ENCODE peak calls at places on chromosomes 5 and 9, in ten cellular contexts. G is prostate gland, H is thyroid gland, E is IMR-90, Z is K562, Q is spleen, X is right lobe of liver, O is sigmoid colon, N is A549, S is uterus. Y is an unnamed sample.

GRCh38 chr5:104452554-104452953 is 890.0 kb upstream of the NUDT12 start:
- DNase-seq in E (no peak), Q (no peak), G (no peak), X (no peak), N (no peak), H (no peak), O (no peak), S (no peak), Z (no peak), Y (no peak)

GRCh38 chr5:76365558-76365957 is 37.5 kb upstream of the IQGAP2 start:
- DNase-seq in N (no peak), O (no peak), H (no peak), X (no peak), Z (no peak), G (no peak), E (no peak), S (no peak), Q (no peak), Y (no peak)

GRCh38 chr9:75892168-75892901 is 1.9 kb downstream of the PCSK5 start:
- DNase-seq in N (peak; percentile 22), Q (no peak), H (peak; percentile 46), E (no peak), S (peak; percentile 40), Z (no peak), G (peak; percentile 14), O (peak; percentile 71), X (no peak), Y (peak; percentile 81)

GRCh38 chr5:1391691-1392090 is 46.8 kb upstream of the CLPTM1L start:
- DNase-seq in Z (no peak), G (no peak), Q (no peak), O (no peak), H (no peak), X (peak; percentile 48), S (no peak), E (no peak), N (no peak), Y (no peak)

GRCh38 chr9:92992549-92992948 is 45.2 kb downstream of the FGD3 start:
- DNase-seq in N (no peak), X (no peak), Q (no peak), E (no peak), G (no peak), O (no peak), H (no peak), Z (no peak), S (no peak), Y (no peak)

GRCh38 chr9:96317335-96317980 is 15.5 kb upstream of the HSD17B3 start:
- DNase-seq in N (peak; percentile 69), O (peak; percentile 70), H (peak; percentile 59), Z (peak; percentile 72), X (no peak), E (peak; percentile 70), Q (peak; percentile 77), S (peak; percentile 36), G (peak; percentile 32), Y (peak; percentile 80)

GRCh38 chr9:83511051-83511450 is 27.1 kb downstream of the FRMD3 start:
- DNase-seq in G (no peak), E (no peak), N (no peak), Q (no peak), X (no peak), Z (no peak), O (no peak), S (no peak), H (peak; percentile 49), Y (no peak)

GRCh38 chr9:33445941-33446506 is 1.4 kb downstream of the AQP3 start:
- DNase-seq in G (no peak), X (no peak), E (no peak), Z (peak; percentile 80), Q (no peak), O (no peak), H (no peak), N (no peak), S (no peak), Y (no peak)

DNA sequence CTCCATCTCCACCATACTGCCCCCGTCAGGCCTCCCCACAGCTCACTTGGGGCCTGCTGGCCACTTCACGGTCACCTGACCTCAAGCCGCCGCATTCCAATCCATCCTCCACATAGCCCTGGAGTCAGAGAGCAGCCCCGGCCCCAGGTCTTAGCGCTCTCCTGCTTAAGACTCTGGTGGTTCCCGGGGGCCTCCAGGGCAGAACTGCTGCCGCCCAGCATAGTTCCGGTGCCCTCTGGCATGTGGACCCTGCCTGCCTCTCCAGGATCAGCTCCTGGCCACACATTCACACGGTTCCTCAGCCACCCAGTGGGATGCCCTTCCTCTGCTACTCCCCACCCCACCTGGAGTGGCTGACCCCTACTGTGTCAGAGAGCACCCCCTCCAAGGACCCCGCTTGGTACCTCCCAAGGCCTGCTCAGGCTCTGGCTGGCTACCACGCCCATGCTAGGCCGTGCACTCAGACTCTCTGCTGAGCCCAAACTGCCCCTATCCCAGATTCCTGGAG is 8.7 kb downstream of the PHYKPL start:
- DNase-seq in Z (no peak), S (no peak), X (peak; percentile 49), E (no peak), O (no peak), H (peak; percentile 82), G (no peak), N (no peak), Q (peak; percentile 64), Y (no peak)
- TF ChIP-seq POLR2A in Z (no peak), S (no peak), X (no peak), E (no peak), O (no peak), H (no peak), G (no peak), N (no peak), Q (no peak), Y (no peak)

DNA sequence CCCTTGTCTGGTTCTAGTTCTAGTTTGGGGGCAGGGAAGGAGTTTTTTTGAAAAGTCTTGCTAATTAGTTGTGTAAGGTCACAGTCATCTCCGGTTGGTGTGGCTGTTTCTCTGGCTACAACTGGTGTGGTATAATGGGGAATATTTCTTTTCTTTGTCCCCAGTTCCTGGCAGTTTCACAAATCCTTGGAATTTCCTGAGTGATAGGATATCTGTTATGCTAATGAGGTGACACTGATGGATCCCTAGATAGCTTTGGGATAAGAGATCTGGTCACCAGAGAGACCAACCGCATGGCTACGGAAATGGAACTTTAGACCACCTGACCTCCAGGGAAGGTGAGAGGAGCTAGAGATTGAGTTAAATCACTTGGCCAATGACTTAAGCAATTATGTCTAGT is 494.6 kb downstream of the ARHGEF28 start:
- DNase-seq in H (no peak), O (no peak), Q (no peak), E (no peak), Z (no peak), S (no peak), X (no peak), G (no peak), N (no peak), Y (no peak)
- H3K27ac ChIP-seq in H (no peak overlapping the region), O (no peak overlapping the region), Q (no peak overlapping the region), E (no peak overlapping the region), Z (no peak overlapping the region), S (no peak overlapping the region), X (no peak overlapping the region), G (no peak overlapping the region), N (no peak overlapping the region), Y (no peak overlapping the region)

GRCh38 chr5:132487095-132487428 is 3.5 kb downstream of the IRF1 start:
- DNase-seq in S (peak; percentile 12), N (no peak), X (no peak), G (no peak), Q (no peak), O (peak; percentile 50), H (no peak), E (no peak), Z (no peak), Y (no peak)

GRCh38 chr5:132487841-132488555 is 2.6 kb downstream of the IRF1 start:
- DNase-seq in E (no peak), X (no peak), S (peak; percentile 12), G (no peak), H (no peak), Z (no peak), O (peak; percentile 57), Q (peak; percentile 77), N (no peak), Y (peak; percentile 13)

GRCh38 chr5:132485641-132486317 is 4.8 kb downstream of the IRF1 start:
- DNase-seq in S (peak; percentile 13), O (peak; percentile 46), N (no peak), Z (no peak), G (no peak), H (no peak), Q (peak; percentile 80), X (no peak), E (no peak), Y (peak; percentile 4)

GRCh38 chr5:132488590-132488989 is 2.0 kb downstream of the IRF1 start:
- DNase-seq in G (no peak), N (no peak), H (no peak), Q (no peak), O (no peak), S (no peak), X (no peak), E (no peak), Z (no peak), Y (no peak)

DNA sequence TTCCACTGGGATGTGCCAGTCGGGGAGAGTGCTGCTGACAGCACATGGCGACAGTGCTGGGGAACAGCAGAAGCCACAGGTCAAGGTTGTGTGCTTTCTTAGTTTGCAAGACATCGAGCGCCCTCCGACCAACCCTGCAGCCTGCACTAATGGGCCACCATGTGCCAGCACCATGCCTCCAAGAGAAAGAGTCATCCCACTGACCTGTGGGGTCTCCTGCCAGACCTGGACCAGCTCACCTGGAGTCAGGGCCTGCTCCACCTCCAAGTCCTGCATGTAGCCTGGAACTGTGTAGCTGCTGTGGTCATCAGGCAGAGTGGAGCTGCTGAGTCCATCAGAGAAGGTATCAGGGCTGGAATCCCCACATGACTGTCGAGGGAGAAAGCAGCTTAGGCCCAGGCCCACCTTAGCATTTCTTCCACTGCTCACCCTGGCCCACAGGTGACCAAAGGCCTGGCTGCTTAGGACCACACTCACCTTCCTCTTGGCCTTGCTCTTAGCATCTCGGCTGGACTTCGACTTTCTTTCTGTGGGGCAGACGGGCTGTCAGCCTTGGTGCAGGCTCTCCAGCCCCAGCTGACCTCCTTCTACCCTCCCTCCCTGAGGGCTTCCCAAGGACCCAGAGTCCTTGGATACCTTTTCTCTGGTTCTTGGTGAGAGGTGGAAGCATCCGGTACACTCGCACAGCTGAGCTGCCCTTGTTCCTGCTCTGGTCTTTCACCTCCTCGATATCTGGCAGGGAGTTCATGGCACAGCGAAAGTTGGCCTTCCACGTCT is 4.1 kb downstream of the IRF1 start:
- DNase-seq in E (no peak), Z (no peak), S (peak; percentile 14), H (no peak), N (no peak), Q (no peak), X (no peak), O (peak; percentile 56), G (no peak), Y (peak; percentile 13)
- H3K4me3 ChIP-seq in E (no peak overlapping the region), Z (no peak overlapping the region), S (no peak overlapping the region), H (no peak overlapping the region), N (no peak overlapping the region), Q (peak overlapping the region; percentile 93), X (no peak overlapping the region), O (no peak overlapping the region), G (no peak overlapping the region), Y (no peak overlapping the region)

GRCh38 chr9:135909371-135909770 is 2.0 kb upstream of the CAMSAP1 start:
- DNase-seq in S (no peak), Q (peak; percentile 41), Z (no peak), X (no peak), H (no peak), O (no peak), N (no peak), G (no peak), E (no peak), Y (no peak)

GRCh38 chr9:135910197-135910596 is 2.9 kb upstream of the CAMSAP1 start:
- DNase-seq in Z (no peak), H (no peak), S (no peak), Q (peak; percentile 0), G (no peak), N (no peak), E (no peak), O (no peak), X (no peak), Y (no peak)

GRCh38 chr9:135907006-135907434 is 326 bp downstream of the CAMSAP1 start:
- DNase-seq in Z (no peak), E (peak; percentile 28), N (peak; percentile 46), O (peak; percentile 69), H (no peak), Q (peak; percentile 92), X (no peak), S (peak; percentile 33), G (no peak), Y (peak; percentile 30)

GRCh38 chr9:135907446-135908333 is at the start of gene CAMSAP1:
- DNase-seq in S (peak; percentile 90), Z (peak; percentile 96), O (peak; percentile 96), X (peak; percentile 96), G (peak; percentile 85), Q (peak; percentile 98), H (peak; percentile 88), N (peak; percentile 95), E (peak; percentile 90), Y (peak; percentile 90)

DNA sequence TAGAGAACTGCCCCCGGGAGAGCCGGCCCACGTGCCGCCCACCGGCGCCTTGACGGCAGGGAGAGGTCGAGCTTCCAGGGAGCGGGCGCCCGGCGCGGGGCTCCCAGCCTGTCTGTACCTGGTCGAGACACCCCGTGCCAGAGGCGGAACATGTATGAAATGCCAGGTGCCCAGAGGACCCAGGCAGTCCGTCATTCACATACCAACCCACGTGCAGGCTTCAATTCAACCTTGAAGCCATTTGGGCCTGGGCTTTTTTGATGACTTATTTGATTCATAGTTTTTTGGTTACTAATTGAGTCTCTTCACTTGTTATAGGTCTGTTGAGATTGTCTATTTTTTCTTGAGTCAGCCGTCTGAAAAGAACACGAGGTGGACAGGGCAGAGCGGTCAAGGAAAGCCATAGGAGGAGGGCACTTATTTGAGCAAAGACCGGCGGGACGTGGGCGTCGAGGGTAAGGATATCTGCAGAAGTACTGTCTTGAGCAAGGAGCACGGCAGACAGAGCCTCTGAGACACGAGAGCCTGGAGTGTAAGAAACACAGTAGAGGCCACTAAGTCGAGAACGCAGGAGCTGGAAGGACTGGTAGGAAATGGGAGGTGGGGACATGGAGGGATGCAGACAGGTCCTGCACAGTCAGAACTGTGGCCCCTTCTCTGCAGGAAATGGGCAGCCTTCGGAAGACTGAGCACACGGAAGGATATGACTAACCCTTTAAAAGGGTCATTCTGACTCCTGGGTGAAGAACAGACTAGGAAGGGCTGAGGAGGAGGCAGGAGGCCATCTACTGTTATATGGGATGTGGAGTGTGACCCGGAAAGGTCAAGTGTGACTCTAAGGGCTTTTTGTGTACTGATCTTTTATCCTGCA is 1.2 kb upstream of the CAMSAP1 start:
- DNase-seq in X (no peak), H (no peak), N (no peak), G (no peak), S (no peak), O (peak; percentile 71), Z (peak; percentile 67), E (no peak), Q (peak; percentile 70), Y (no peak)
- TF ChIP-seq POLR2A in X (no peak), H (no peak), N (no peak), G (no peak), S (no peak), O (no peak), Z (peak; percentile 44), E (no peak), Q (no peak), Y (no peak)